ENCODE peak calls at places on chromosomes 6 and 20, in six cellular contexts. U is IMR-90, W is neuronal stem cell, N is H1, Z is mesenchymal stem cell, F is trophoblast cell. Q is an unnamed sample.

GRCh38 chr20:45814314-45814713 is 1.9 kb downstream of the UBE2C start:
- DNase-seq in U (peak), W (no peak), N (no peak), Z (no peak), F (no peak), Q (no peak)

GRCh38 chr6:12516070-12516469 is 200.5 kb upstream of the PHACTR1 start:
- DNase-seq in U (no peak), W (no peak), N (no peak), Z (no peak), F (no peak), Q (no peak)

GRCh38 chr6:108071736-108072276 is 2.7 kb downstream of the OSTM1 start:
- DNase-seq in U (no peak), W (no peak), N (no peak), Z (no peak), F (no peak), Q (no peak)

GRCh38 chr6:29509239-29509638 is 21.5 kb upstream of the MAS1L start:
- DNase-seq in U (no peak), W (no peak), N (peak), Z (no peak), F (no peak), Q (no peak)

GRCh38 chr20:4170621-4171537 is 155.5 kb upstream of the RNF24 start:
- DNase-seq in U (no peak), W (no peak), N (no peak), Z (peak), F (no peak), Q (no peak)

GRCh38 chr20:10855031-10855430 is 181.2 kb upstream of the JAG1 start:
- DNase-seq in U (no peak), W (no peak), N (no peak), Z (no peak), F (no peak), Q (no peak)

GRCh38 chr6:84426002-84426705 is 198.7 kb upstream of the CEP162 start:
- DNase-seq in U (no peak), W (no peak), N (no peak), Z (no peak), F (no peak), Q (peak)

GRCh38 chr20:50992733-50993457 is 30.0 kb downstream of the KCNG1 start:
- DNase-seq in U (peak), W (peak), N (peak), Z (peak), F (peak), Q (peak)

GRCh38 chr20:63226020-63226943 is 9.4 kb upstream of the BIRC7 start:
- DNase-seq in U (no peak), W (no peak), N (no peak), Z (no peak), F (peak), Q (peak)

GRCh38 chr6:97394160-97394748 is 111.2 kb upstream of the MMS22L start:
- DNase-seq in U (peak), W (peak), N (no peak), Z (peak), F (peak), Q (peak)

GRCh38 chr6:62523630-62524029 is 237.6 kb upstream of the KHDRBS2 start:
- DNase-seq in U (no peak), W (no peak), N (no peak), Z (no peak), F (no peak), Q (peak)

GRCh38 chr6:107460074-107460631 is 789 bp upstream of the PDSS2 start:
- DNase-seq in U (peak), W (no peak), N (no peak), Z (no peak), F (no peak), Q (no peak)

GRCh38 chr6:26243132-26243531 is 121.9 kb upstream of the BTN3A2 start:
- DNase-seq in U (no peak), W (no peak), N (no peak), Z (no peak), F (peak), Q (peak)

GRCh38 chr6:26243742-26244141 is 121.3 kb upstream of the BTN3A2 start:
- DNase-seq in U (no peak), W (no peak), N (no peak), Z (no peak), F (no peak), Q (peak)

GRCh38 chr6:26240981-26241770 is 123.8 kb upstream of the BTN3A2 start:
- DNase-seq in U (peak), W (no peak), N (no peak), Z (no peak), F (no peak), Q (peak)

GRCh38 chr6:26235240-26235730 is 129.7 kb upstream of the BTN3A2 start:
- DNase-seq in U (no peak), W (no peak), N (no peak), Z (no peak), F (no peak), Q (no peak)

DNA sequence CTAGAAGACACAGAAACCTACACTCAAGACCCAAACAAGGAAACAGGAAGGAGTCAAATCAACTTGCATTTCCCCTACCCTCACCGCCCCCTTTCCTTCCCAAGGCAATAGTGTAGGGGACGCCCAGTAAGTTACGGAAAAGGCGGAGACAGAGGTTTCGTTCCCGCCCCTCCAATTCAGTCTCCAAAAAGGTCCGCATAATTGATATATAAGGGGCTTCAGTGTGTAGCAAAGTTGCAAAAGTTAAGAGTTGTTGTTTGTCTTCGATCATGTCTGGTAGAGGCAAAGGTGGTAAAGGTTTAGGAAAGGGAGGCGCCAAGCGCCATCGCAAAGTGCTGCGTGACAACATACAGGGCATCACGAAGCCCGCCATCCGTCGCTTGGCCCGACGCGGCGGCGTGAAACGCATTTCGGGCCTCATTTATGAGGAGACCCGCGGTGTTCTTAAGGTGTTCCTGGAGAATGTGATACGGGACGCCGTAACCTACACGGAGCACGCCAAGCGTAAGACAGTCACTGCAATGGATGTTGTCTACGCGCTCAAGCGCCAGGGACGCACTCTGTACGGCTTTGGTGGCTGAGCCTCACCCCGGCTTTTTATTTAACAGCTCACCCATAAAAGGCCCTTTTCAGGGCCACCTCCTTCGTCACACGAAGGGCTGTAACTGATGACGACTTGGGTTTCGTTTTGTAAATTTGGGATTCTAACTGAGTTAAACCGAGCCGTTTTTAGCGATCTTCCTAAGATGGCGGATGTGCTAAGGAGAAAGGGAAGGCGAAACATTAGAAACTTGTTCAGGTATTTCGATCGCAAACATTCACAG is 124.6 kb upstream of the BTN3A2 start:
- DNase-seq in U (peak), W (no peak), N (peak), Z (peak), F (peak), Q (peak)
- H3K4me3 ChIP-seq in U (peak), W (no peak), N (peak), Z (peak), F (peak), Q (peak)

GRCh38 chr6:15526129-15526764 is 136.6 kb downstream of the DTNBP1 start:
- DNase-seq in U (no peak), W (no peak), N (peak), Z (no peak), F (no peak), Q (no peak)
- H3K4me2 ChIP-seq in U (no peak), W (no peak), N (no peak), Z (peak), F (no peak), Q (no peak)

GRCh38 chr6:158869604-158870417 is 50.6 kb upstream of the EZR start:
- DNase-seq in U (peak), W (peak), N (peak), Z (peak), F (peak), Q (peak)
- H4K8ac ChIP-seq in U (peak), W (no peak), N (peak), Z (peak), F (peak), Q (no peak)

DNA sequence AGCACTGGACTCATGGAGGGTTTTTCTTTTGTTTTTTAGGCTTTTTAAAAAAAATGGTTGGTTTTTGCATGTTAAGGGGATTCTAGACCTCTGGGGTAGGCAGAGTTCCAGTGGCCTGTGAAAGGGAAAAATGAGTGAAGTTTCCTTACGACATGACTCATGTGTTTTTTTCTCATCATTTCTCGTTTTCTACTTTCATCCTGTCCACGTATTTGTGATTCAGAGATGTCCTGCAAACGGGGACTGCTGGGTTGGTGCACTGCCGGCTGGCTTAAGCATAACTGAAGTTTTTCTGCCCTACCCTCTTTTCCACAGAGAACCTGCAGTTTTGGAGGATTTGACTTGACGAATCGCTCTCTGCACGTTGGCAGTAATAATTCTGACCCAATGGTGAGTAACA is 182.3 kb downstream of the SASH1 start:
- DNase-seq in U (peak), W (no peak), N (no peak), Z (peak), F (no peak), Q (no peak)
- H3K4me3 ChIP-seq in U (peak), W (no peak), N (no peak), Z (no peak), F (no peak), Q (no peak)

GRCh38 chr6:131387706-131388455 is 185.1 kb upstream of the ARG1 start:
- DNase-seq in U (no peak), W (no peak), N (no peak), Z (no peak), F (no peak), Q (no peak)
- H3K4me2 ChIP-seq in U (no peak), W (no peak), N (no peak), Z (no peak), F (no peak), Q (no peak)

GRCh38 chr6:67952948-67953347 is 682.1 kb upstream of the ADGRB3 start:
- DNase-seq in U (no peak), W (no peak), N (no peak), Z (peak), F (no peak), Q (no peak)
- H4K8ac ChIP-seq in U (no peak), W (no peak), N (no peak), Z (no peak), F (no peak), Q (no peak)

DNA sequence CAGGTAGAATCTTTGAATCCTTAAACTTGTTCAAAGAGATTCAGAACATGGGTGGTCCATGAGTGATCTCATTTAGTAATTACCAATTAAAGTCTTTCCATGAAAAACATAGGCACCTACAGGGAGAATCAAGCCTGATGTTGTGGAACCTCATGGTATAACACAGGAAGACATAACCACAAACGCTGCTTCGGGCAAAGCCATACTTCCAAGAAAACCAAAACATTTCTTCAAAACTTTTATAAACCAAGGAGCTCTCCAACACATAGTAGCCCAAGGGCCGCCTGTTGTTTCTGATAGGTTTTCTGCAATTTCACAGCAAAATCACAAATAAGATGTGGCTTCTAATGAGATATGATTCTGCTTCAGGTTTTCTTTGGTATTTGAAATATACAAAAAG is 2.5 kb downstream of the CHD6 start:
- DNase-seq in U (no peak), W (no peak), N (no peak), Z (no peak), F (no peak), Q (no peak)
- H3K4me3 ChIP-seq in U (no peak), W (no peak), N (no peak), Z (no peak), F (no peak), Q (no peak)

DNA sequence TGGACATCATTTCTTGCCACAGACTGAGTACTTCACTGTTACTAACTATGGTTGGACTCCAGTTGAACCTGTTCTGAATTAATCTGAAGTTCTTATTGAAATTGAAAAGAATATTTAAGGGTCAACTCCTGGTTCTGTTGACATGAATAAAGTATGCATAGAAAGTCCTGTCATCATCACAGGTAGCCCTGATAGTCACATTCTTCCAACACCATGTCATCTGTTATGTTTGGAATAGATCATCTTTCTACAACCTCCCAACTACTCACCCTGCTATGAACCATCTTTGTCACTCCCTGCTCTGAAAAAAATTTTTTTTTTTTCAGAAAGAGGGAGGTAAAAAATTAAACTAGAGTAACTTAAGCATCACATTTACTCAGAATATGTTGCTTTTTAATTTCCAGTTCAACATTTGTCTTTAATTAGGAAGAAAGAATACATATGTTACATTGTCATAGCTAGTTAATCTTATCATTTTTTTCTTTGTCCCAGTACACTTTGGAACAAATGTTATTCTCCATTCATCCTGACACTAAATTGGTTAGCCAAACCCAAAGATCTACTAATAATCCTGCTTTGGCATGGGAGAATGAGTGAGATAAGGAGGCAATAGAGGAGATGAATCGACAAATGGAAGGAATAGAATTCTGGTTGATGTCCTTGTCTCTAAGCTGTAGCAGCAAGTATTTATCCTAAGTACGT is 775.1 kb upstream of the NRSN1 start:
- DNase-seq in U (no peak), W (no peak), N (no peak), Z (no peak), F (no peak), Q (no peak)
- H3K4me2 ChIP-seq in U (no peak), W (no peak), N (no peak), Z (no peak), F (no peak), Q (no peak)

GRCh38 chr6:24666097-24666615 is 543 bp downstream of the TDP2 start:
- DNase-seq in U (peak), W (peak), N (no peak), Z (peak), F (peak), Q (no peak)
- H4K8ac ChIP-seq in U (peak), W (peak), N (peak), Z (peak), F (peak), Q (no peak)